ENCODE peak calls at places on chromosomes 3 and 15, in seven cellular contexts. D is A549; I is CD4-positive, CD25-positive, alpha-beta regulatory T cell; Q is tibial artery; E is psoas muscle; W is MM.1S; R is GM12878. L is an unnamed sample.

GRCh38 chr3:99776516-99777209 is 41.0 kb upstream of the CMSS1 start:
- DNase-seq in W (no peak), E (no peak), I (no peak), D (no peak), Q (no peak), R (no peak), L (no peak)

GRCh38 chr3:127781411-127782001 is 40.8 kb downstream of the MGLL start:
- DNase-seq in W (no peak), D (no peak), Q (no peak), E (peak), R (no peak), I (no peak), L (no peak)

GRCh38 chr3:10926441-10926830 is 66.1 kb upstream of the SLC6A1 start:
- DNase-seq in E (no peak), D (no peak), Q (peak), W (no peak), I (no peak), R (no peak), L (no peak)

GRCh38 chr3:150826466-150827282 is 63.7 kb upstream of the SIAH2 start:
- DNase-seq in E (no peak), Q (no peak), D (no peak), I (no peak), R (no peak), W (no peak), L (no peak)

GRCh38 chr3:98623572-98624280 is 30.3 kb upstream of the CPOX start:
- DNase-seq in E (no peak), I (no peak), Q (no peak), W (no peak), R (no peak), D (no peak), L (no peak)

GRCh38 chr3:42898896-42899675 is 6.9 kb upstream of the ZNF662 start:
- DNase-seq in D (no peak), Q (no peak), E (no peak), W (no peak), I (no peak), R (no peak), L (no peak)

GRCh38 chr3:27279153-27279552 is 90.0 kb downstream of the NEK10 start:
- DNase-seq in R (no peak), Q (no peak), I (no peak), D (peak), E (no peak), W (peak), L (peak)

GRCh38 chr3:57444469-57444868 is 99.7 kb downstream of the DNAH12 start:
- DNase-seq in W (no peak), R (no peak), E (no peak), D (no peak), Q (no peak), I (no peak), L (no peak)

GRCh38 chr3:17846466-17846865 is 104.0 kb upstream of the TBC1D5 start:
- DNase-seq in Q (no peak), D (no peak), I (no peak), W (no peak), R (no peak), E (no peak), L (no peak)

GRCh38 chr15:80242802-80243201 is 9.2 kb downstream of the CTXND1 start:
- DNase-seq in D (no peak), Q (no peak), E (no peak), R (no peak), W (no peak), I (no peak), L (no peak)

GRCh38 chr3:13750215-13750614 is 129.7 kb downstream of the WNT7A start:
- DNase-seq in W (no peak), R (no peak), E (no peak), D (no peak), Q (no peak), I (no peak), L (no peak)

GRCh38 chr3:153252963-153253362 is 90.9 kb downstream of the RAP2B start:
- DNase-seq in W (no peak), D (no peak), Q (no peak), R (no peak), E (no peak), I (no peak), L (no peak)

GRCh38 chr3:34260266-34260990 is 462.0 kb downstream of the PDCD6IP start:
- DNase-seq in E (no peak), D (peak), Q (peak), W (peak), I (peak), R (no peak), L (no peak)

GRCh38 chr15:78638658-78639314 is 2.2 kb downstream of the CHRNB4 start:
- DNase-seq in E (no peak), D (peak), I (peak), W (peak), R (no peak), Q (no peak), L (no peak)

GRCh38 chr3:45666729-45667440 is 22.3 kb upstream of the SACM1L start:
- DNase-seq in I (no peak), W (no peak), E (no peak), D (no peak), Q (no peak), R (no peak), L (no peak)

GRCh38 chr3:135918600-135918999 is 46.9 kb upstream of the PPP2R3A start:
- DNase-seq in I (no peak), R (no peak), Q (no peak), W (no peak), E (no peak), D (peak), L (no peak)

GRCh38 chr3:38551026-38551832 is 55.1 kb downstream of the EXOG start:
- DNase-seq in D (no peak), R (no peak), Q (no peak), E (no peak), W (no peak), I (no peak), L (no peak)

GRCh38 chr3:192597511-192597910 is 129.8 kb downstream of the FGF12 start:
- DNase-seq in W (no peak), E (no peak), I (no peak), D (no peak), R (no peak), Q (no peak), L (no peak)

GRCh38 chr15:63447277-63447676 is 57.1 kb upstream of the USP3 start:
- DNase-seq in E (no peak), I (no peak), Q (no peak), W (no peak), D (no peak), R (no peak), L (no peak)

GRCh38 chr15:63605816-63606215 is 8.6 kb downstream of the FBXL22 start:
- DNase-seq in E (no peak), W (no peak), R (no peak), I (peak), Q (no peak), D (no peak), L (peak)

GRCh38 chr3:58004972-58005371 is 3.2 kb upstream of the FLNB start:
- DNase-seq in R (no peak), E (no peak), D (no peak), I (no peak), Q (no peak), W (no peak), L (no peak)

GRCh38 chr3:37903320-37903719 is 41.6 kb downstream of the CTDSPL start:
- DNase-seq in Q (no peak), W (no peak), E (no peak), R (no peak), I (no peak), D (no peak), L (no peak)

GRCh38 chr3:116914004-116914403 is 204.4 kb downstream of the TUSC7 start:
- DNase-seq in Q (no peak), D (no peak), R (no peak), E (no peak), I (no peak), W (no peak), L (no peak)

GRCh38 chr3:3800685-3801509 is 1.7 kb downstream of the LRRN1 start:
- DNase-seq in E (peak), I (no peak), Q (peak), D (no peak), R (no peak), W (no peak), L (peak)

GRCh38 chr3:52405601-52406115 is 39.2 kb downstream of the SEMA3G start:
- DNase-seq in E (peak), R (no peak), I (no peak), D (no peak), W (no peak), Q (peak), L (peak)
- H3K4me3 ChIP-seq in E (no peak), R (no peak), I (no peak), D (no peak), W (no peak), Q (no peak), L (no peak)

DNA sequence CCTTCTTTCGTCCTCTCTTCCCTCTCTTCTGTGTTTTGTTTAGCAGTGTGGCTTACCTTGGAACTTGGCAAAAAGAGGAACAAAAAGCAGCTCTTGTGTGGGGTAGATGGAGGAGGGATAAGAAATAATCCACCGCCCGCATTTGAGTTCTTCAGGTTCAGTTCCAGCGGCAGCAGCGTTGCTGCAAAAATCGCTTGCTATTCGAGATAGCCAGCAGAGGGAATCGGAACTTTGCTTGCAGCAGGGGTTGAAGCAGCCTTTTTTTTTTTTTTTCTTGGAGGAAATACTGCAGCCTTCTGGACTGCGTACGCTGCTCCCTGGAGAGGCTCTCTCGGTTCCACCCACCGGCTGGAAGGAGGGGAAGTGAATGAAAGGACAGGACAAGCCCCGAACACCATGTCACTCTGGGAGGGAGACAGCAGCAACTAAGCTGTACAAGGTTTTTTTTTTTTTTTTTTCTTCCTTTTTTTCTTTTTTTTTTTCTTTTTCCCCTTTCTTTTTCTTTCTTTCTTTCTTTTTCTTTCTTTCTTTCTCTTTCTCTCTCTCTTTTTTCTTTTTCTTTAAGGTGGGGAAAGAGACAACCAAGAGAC is at the start of gene RBMS3:
- DNase-seq in D (peak), E (peak), R (peak), Q (peak), W (peak), I (peak), L (peak)
- H3K4me3 ChIP-seq in D (peak), E (peak), R (peak), Q (peak), W (peak), I (peak), L (peak)

GRCh38 chr15:60419752-60420151 is 22.0 kb upstream of the ANXA2 start:
- DNase-seq in Q (no peak), W (no peak), D (no peak), R (no peak), E (no peak), I (no peak), L (no peak)

GRCh38 chr15:60424006-60424405 is 26.2 kb upstream of the ANXA2 start:
- DNase-seq in I (no peak), Q (no peak), D (no peak), W (no peak), R (no peak), E (no peak), L (no peak)

GRCh38 chr15:60423540-60423939 is 25.8 kb upstream of the ANXA2 start:
- DNase-seq in Q (no peak), I (peak), W (peak), D (peak), E (no peak), R (no peak), L (no peak)

GRCh38 chr15:60420322-60420721 is 22.5 kb upstream of the ANXA2 start:
- DNase-seq in R (no peak), Q (no peak), W (no peak), E (no peak), I (no peak), D (no peak), L (no peak)

GRCh38 chr15:60421544-60421943 is 23.8 kb upstream of the ANXA2 start:
- DNase-seq in Q (no peak), R (no peak), W (no peak), D (peak), E (no peak), I (no peak), L (no peak)
- H3K4me3 ChIP-seq in Q (no peak), R (no peak), W (no peak), D (no peak), E (no peak), I (no peak), L (no peak)

GRCh38 chr3:176759815-176760506 is 437.3 kb downstream of the TBL1XR1 start:
- DNase-seq in R (no peak), E (no peak), D (no peak), W (no peak), Q (no peak), I (no peak), L (no peak)

GRCh38 chr3:176757440-176757839 is 439.8 kb downstream of the TBL1XR1 start:
- DNase-seq in I (no peak), R (no peak), W (peak), D (no peak), E (no peak), Q (no peak), L (no peak)

GRCh38 chr3:176755552-176755951 is 441.7 kb downstream of the TBL1XR1 start:
- DNase-seq in Q (no peak), R (no peak), W (no peak), E (no peak), I (no peak), D (no peak), L (no peak)

GRCh38 chr3:176755977-176756376 is 441.3 kb downstream of the TBL1XR1 start:
- DNase-seq in I (no peak), Q (no peak), D (no peak), W (no peak), E (no peak), R (no peak), L (no peak)
- H3K4me3 ChIP-seq in I (no peak), Q (no peak), D (no peak), W (no peak), E (no peak), R (no peak), L (no peak)